ENCODE peak calls at places on chromosomes 2 and 18, in eight cellular contexts. R is dorsolateral prefrontal cortex; E is esophagus muscularis mucosa; P is GM23248; C is heart left ventricle; W is brain microvascular endothelial cell; D is left ventricle myocardium inferior; Z is CD8-positive, alpha-beta T cell. Y is an unnamed sample.

GRCh38 chr18:57727952-57728807 is 74.9 kb downstream of the ATP8B1 start:
- DNase-seq in R (no peak), E (no peak), P (peak; percentile 27), C (no peak), W (peak; percentile 36), D (no peak), Z (no peak), Y (no peak)

GRCh38 chr2:114089636-114090325 is 199.9 kb downstream of the ACTR3 start:
- DNase-seq in R (no peak), E (no peak), P (peak; percentile 28), C (no peak), W (no peak), D (no peak), Z (no peak), Y (no peak)

GRCh38 chr2:16538691-16539090 is 126.9 kb downstream of the CYRIA start:
- DNase-seq in R (no peak), E (no peak), P (no peak), C (no peak), W (no peak), D (no peak), Z (no peak), Y (no peak)

GRCh38 chr2:200373973-200374416 is 67.5 kb downstream of the SPATS2L start:
- DNase-seq in R (no peak), E (no peak), P (no peak), C (no peak), W (no peak), D (no peak), Z (peak; percentile 25), Y (no peak)

GRCh38 chr2:173583196-173583595 is 228.5 kb downstream of the CDCA7 start:
- DNase-seq in R (no peak), E (no peak), P (no peak), C (no peak), W (no peak), D (no peak), Z (no peak), Y (no peak)

GRCh38 chr2:20447437-20448245 is 767 bp downstream of the RHOB start:
- DNase-seq in R (peak; percentile 63), E (no peak), P (peak; percentile 77), C (peak; percentile 59), W (peak; percentile 20), D (peak; percentile 58), Z (peak; percentile 15), Y (peak; percentile 78)

GRCh38 chr2:238574490-238575271 is 148.0 kb downstream of the ASB1 start:
- DNase-seq in R (no peak), E (no peak), P (no peak), C (no peak), W (no peak), D (no peak), Z (no peak), Y (no peak)

GRCh38 chr2:134228493-134228903 is 25.4 kb upstream of the MGAT5 start:
- DNase-seq in R (no peak), E (no peak), P (no peak), C (no peak), W (no peak), D (no peak), Z (no peak), Y (no peak)

GRCh38 chr2:207831569-207832248 is 62.0 kb upstream of the FZD5 start:
- DNase-seq in R (no peak), E (no peak), P (no peak), C (no peak), W (no peak), D (no peak), Z (no peak), Y (no peak)

GRCh38 chr2:237445611-237446332 is 31.8 kb upstream of the COL6A3 start:
- DNase-seq in R (no peak), E (no peak), P (no peak), C (no peak), W (no peak), D (no peak), Z (no peak), Y (no peak)

GRCh38 chr2:67561411-67561965 is 164.4 kb downstream of the ETAA1 start:
- DNase-seq in R (no peak), E (peak; percentile 89), P (peak; percentile 82), C (peak; percentile 50), W (peak; percentile 74), D (peak; percentile 62), Z (no peak), Y (peak; percentile 89)

GRCh38 chr2:119741001-119741400 is 18.7 kb upstream of the PTPN4 start:
- DNase-seq in R (peak; percentile 77), E (no peak), P (no peak), C (no peak), W (no peak), D (no peak), Z (no peak), Y (no peak)

GRCh38 chr18:49922228-49922627 is 108.9 kb upstream of the ACAA2 start:
- DNase-seq in R (no peak), E (no peak), P (no peak), C (no peak), W (no peak), D (no peak), Z (no peak), Y (no peak)

GRCh38 chr2:126317797-126318431 is 338.0 kb upstream of the GYPC start:
- DNase-seq in R (no peak), E (no peak), P (no peak), C (no peak), W (peak; percentile 18), D (no peak), Z (no peak), Y (no peak)

GRCh38 chr2:95374916-95375471 is 27.5 kb upstream of the FAHD2A start:
- DNase-seq in R (no peak), E (no peak), P (peak; percentile 46), C (no peak), W (no peak), D (peak; percentile 13), Z (no peak), Y (peak; percentile 63)

GRCh38 chr18:78330761-78331160 is 648.9 kb upstream of the SALL3 start:
- DNase-seq in R (no peak), E (no peak), P (no peak), C (no peak), W (no peak), D (no peak), Z (no peak), Y (no peak)

GRCh38 chr18:23578067-23578705 is 8.1 kb downstream of the NPC1 start:
- DNase-seq in R (no peak), E (no peak), P (no peak), C (no peak), W (no peak), D (no peak), Z (no peak), Y (no peak)

GRCh38 chr2:230640540-230641011 is 72.1 kb upstream of the CAB39 start:
- DNase-seq in R (no peak), E (no peak), P (peak; percentile 16), C (no peak), W (peak; percentile 29), D (no peak), Z (no peak), Y (no peak)

GRCh38 chr2:101197215-101197745 is 46.1 kb upstream of the TBC1D8 start:
- DNase-seq in R (no peak), E (no peak), P (peak; percentile 16), C (no peak), W (no peak), D (no peak), Z (no peak), Y (no peak)

GRCh38 chr2:101200714-101201113 is 49.5 kb upstream of the TBC1D8 start:
- DNase-seq in R (no peak), E (no peak), P (peak; percentile 87), C (no peak), W (no peak), D (no peak), Z (no peak), Y (no peak)

GRCh38 chr2:101199153-101199810 is 48.1 kb upstream of the TBC1D8 start:
- DNase-seq in R (no peak), E (no peak), P (peak; percentile 40), C (no peak), W (no peak), D (no peak), Z (no peak), Y (no peak)

GRCh38 chr2:101196220-101196661 is 45.1 kb upstream of the TBC1D8 start:
- DNase-seq in R (no peak), E (no peak), P (no peak), C (no peak), W (no peak), D (no peak), Z (no peak), Y (no peak)

DNA sequence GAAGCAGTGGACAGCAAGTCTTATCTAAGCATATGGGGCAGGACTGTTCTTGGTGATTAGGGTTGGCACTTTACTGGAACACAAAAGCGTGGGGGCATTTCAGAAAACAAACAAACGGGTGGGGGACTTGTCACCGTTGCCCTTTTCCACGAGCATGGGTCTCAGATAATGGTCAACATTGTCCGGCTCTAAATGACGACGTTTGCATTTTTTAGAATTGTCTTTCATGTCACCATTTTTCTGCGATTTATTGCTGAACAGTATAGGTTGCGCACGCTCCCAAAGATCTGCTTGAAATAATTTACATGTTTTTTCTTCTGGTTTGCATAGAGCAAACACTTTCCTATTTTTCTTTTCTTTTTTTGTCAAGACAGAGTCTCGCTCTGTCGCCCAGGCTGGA is 46.6 kb upstream of the TBC1D8 start:
- DNase-seq in R (no peak), E (no peak), P (no peak), C (no peak), W (no peak), D (no peak), Z (no peak), Y (no peak)
- H3K4me3 ChIP-seq in R (no peak overlapping the region), E (no peak overlapping the region), P (no peak overlapping the region), C (no peak overlapping the region), W (no peak overlapping the region), D (no peak overlapping the region), Z (no peak overlapping the region), Y (no peak overlapping the region)

DNA sequence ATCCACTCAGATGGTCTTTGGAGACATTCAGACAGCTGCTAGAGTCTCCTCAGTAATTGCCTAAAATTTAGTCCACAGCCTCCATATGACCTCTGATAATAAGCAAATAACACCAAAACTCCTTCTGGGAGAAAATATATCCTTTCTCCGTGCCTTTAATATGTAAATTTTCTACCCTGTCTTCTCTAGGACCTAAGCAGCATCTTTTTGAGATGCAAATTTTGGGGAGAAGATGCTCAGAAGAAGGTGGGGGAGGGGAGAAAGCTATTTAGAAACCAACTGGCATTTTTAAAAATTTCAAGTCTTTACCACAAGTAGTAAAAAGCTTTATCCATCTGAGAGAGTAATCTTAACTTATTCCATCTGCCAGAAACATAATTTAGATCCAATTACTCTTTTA is 120.4 kb upstream of the MSH6 start:
- DNase-seq in R (no peak), E (no peak), P (no peak), C (no peak), W (no peak), D (no peak), Z (no peak), Y (no peak)
- H3K4me3 ChIP-seq in R (no peak overlapping the region), E (no peak overlapping the region), P (no peak overlapping the region), C (no peak overlapping the region), W (no peak overlapping the region), D (no peak overlapping the region), Z (no peak overlapping the region), Y (no peak overlapping the region)

GRCh38 chr18:28112056-28112470 is 64.9 kb downstream of the CDH2 start:
- DNase-seq in R (no peak), E (no peak), P (peak; percentile 81), C (no peak), W (peak; percentile 92), D (no peak), Z (no peak), Y (no peak)
- H3K4me3 ChIP-seq in R (no peak overlapping the region), E (no peak overlapping the region), P (peak overlapping the region; percentile 59), C (no peak overlapping the region), W (peak overlapping the region; percentile 7), D (peak overlapping the region; percentile 36), Z (no peak overlapping the region), Y (no peak overlapping the region)

GRCh38 chr2:240437861-240438809 is 2.7 kb downstream of the GPC1 start:
- DNase-seq in R (peak; percentile 80), E (no peak), P (peak; percentile 78), C (peak; percentile 73), W (no peak), D (peak; percentile 64), Z (peak; percentile 70), Y (peak; percentile 89)
- H3K4me3 ChIP-seq in R (peak overlapping the region; percentile 75), E (peak overlapping the region; percentile 65), P (no peak overlapping the region), C (no peak overlapping the region), W (peak overlapping the region; percentile 65), D (peak overlapping the region; percentile 87), Z (no peak overlapping the region), Y (no peak overlapping the region)